ENCODE peak calls at places on chromosomes 3 and 15, in four cellular contexts. G, D, I and T are unnamed samples.
A peak's percentile ranks its signal among the peaks of the same experiment; 100 is the strongest.

GRCh38 chr15:52278636-52279367 is 16.8 kb downstream of the MYO5C start:
- DNase-seq in D (no peak), G (no peak), I (no peak), T (no peak)

GRCh38 chr3:113249111-113249510 is 37.8 kb downstream of the BOC start:
- DNase-seq in G (no peak), I (no peak), D (no peak), T (no peak)

GRCh38 chr15:40334941-40335795 is 5.6 kb downstream of the CCDC9B start:
- DNase-seq in I (peak; percentile 23), G (no peak), D (no peak), T (no peak)

GRCh38 chr15:101064795-101065569 is 145.8 kb downstream of the LRRK1 start:
- DNase-seq in D (no peak), I (peak; percentile 5), G (no peak), T (no peak)

GRCh38 chr15:81336568-81336967 is 12.6 kb upstream of the STARD5 start:
- DNase-seq in G (peak; percentile 25), D (peak; percentile 39), I (no peak), T (no peak)

GRCh38 chr3:113468536-113468935 is 27.2 kb upstream of the CFAP44 start:
- DNase-seq in D (no peak), G (no peak), I (no peak), T (no peak)

GRCh38 chr15:91515188-91515754 is 338.2 kb upstream of the SLCO3A1 start:
- DNase-seq in I (no peak), G (no peak), D (peak; percentile 57), T (peak; percentile 30)

GRCh38 chr3:53630547-53630946 is 136.1 kb downstream of the CACNA1D start:
- DNase-seq in I (no peak), D (no peak), G (no peak), T (no peak)

GRCh38 chr3:115040673-115041286 is 106.3 kb downstream of the ZBTB20 start:
- DNase-seq in D (peak; percentile 66), I (peak; percentile 20), G (peak; percentile 8), T (peak; percentile 45)

GRCh38 chr15:67433495-67434099 is 87.3 kb upstream of the C15orf61 start:
- DNase-seq in I (peak; percentile 37), G (no peak), D (peak; percentile 48), T (peak; percentile 56)

GRCh38 chr3:120177151-120177550 is 82.9 kb upstream of the GSK3B start:
- DNase-seq in I (no peak), G (no peak), D (peak; percentile 8), T (peak; percentile 86)

GRCh38 chr15:90099072-90099867 is 3.0 kb downstream of the IDH2 start:
- DNase-seq in D (no peak), G (peak; percentile 28), I (peak; percentile 48), T (no peak)

GRCh38 chr3:103002447-103002846 is 567.6 kb downstream of the ZPLD1 start:
- DNase-seq in I (no peak), D (no peak), G (no peak), T (no peak)

GRCh38 chr3:143199998-143200909 is 80.7 kb downstream of the CHST2 start:
- DNase-seq in G (no peak), D (no peak), I (no peak), T (no peak)

DNA sequence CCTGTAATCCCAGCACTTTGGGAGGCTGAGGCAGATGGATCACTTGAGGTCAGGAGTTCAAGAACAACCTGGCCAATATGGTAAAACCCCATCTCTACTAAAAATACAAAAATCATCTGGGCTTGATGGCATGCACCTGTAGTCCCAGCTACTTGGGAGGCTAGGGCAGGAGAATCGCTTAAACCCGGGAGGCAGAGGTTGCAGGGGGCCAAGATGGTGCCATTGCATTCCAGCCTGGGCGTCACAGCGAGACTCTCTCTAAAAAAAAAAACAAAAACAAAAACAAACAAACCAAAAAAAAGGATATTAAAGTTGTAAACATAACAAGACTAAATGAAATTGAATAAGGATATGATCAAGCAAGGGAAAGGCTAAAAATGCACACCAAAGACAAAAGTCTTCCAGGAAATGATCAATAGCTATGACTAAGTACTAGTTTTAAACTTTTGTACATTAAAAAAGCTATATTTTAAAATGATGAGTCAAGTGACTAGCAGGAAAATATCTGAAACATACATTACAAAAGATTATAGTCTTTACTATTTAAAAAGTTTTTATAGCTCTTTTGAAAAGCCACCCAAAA is 28.6 kb downstream of the KLHL6 start:
- DNase-seq in I (no peak), G (no peak), D (no peak), T (no peak)
- H3K4me3 ChIP-seq in I (no peak overlapping the region), G (no peak overlapping the region), D (no peak overlapping the region), T (no peak overlapping the region)

GRCh38 chr3:11717301-11717700 is 73.6 kb upstream of the VGLL4 start:
- DNase-seq in I (no peak), D (no peak), G (no peak), T (peak; percentile 27)
- H3K4me1 ChIP-seq in I (peaks cover 29% of the 10 kb centered on the region), D (peaks cover 21% of the 10 kb centered on the region), G (peaks cover 5% of the 10 kb centered on the region), T (peaks cover 27% of the 10 kb centered on the region)

DNA sequence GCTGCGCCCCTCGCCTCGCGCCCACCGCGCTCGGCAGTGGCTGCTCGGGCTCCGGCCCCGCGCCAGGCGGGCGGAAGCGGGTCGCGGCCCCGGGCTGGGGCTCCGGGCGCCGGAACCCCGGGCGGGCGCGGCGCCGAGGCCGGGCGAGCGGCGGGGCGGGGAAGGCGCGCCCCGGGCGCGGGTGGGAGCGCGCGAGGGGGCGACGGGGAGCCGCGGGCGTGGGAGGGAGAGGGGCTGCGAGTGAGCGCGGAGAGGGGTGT is 467 bp upstream of the IGF2BP2 start:
- DNase-seq in G (no peak), D (no peak), I (no peak), T (no peak)
- H3K27ac ChIP-seq in G (no peak overlapping the region), D (peak overlapping the region; percentile 94), I (peak overlapping the region; percentile 87), T (no peak overlapping the region)

GRCh38 chr3:195540526-195540925 is 2.6 kb downstream of the PPP1R2 start:
- DNase-seq in I (no peak), D (no peak), G (no peak), T (no peak)
- H3K4me3 ChIP-seq in I (no peak overlapping the region), D (no peak overlapping the region), G (peak overlapping the region; percentile 85), T (no peak overlapping the region)

DNA sequence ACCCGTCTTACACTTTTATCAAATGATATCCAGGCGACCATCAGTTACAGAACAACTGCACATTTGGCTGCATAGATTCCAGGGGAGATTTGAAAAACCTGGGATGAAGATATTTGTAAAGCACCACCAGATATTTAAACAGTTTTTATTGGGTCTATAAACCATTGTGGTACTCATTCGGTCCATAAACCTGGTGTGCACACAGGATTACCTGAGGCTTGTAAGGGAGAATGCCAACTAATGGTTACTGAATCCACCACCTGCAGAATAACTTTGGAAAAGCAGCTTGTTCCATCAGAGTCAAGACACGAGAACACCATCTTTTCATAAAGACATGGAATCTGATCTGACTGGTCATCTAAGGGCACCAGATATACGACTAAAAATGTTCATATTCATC is 80.6 kb downstream of the P3H2 start:
- DNase-seq in G (no peak), D (no peak), I (no peak), T (no peak)
- H3K4me1 ChIP-seq in G (no peaks in the 10 kb centered on the region), D (no peaks in the 10 kb centered on the region), I (peaks cover 25% of the 10 kb centered on the region), T (peaks cover 33% of the 10 kb centered on the region)

GRCh38 chr3:105367406-105368213 is 901 bp downstream of the ALCAM start:
- DNase-seq in D (peak; percentile 38), G (peak; percentile 65), I (peak; percentile 84), T (peak; percentile 62)
- H3K27ac ChIP-seq in D (peak overlapping the region; percentile 88), G (peak overlapping the region; percentile 85), I (peak overlapping the region; percentile 89), T (peak overlapping the region; percentile 84)

GRCh38 chr3:31847760-31848159 is 133.3 kb downstream of the OSBPL10 start:
- DNase-seq in D (no peak), G (no peak), I (no peak), T (no peak)
- H3K4me3 ChIP-seq in D (no peak overlapping the region), G (no peak overlapping the region), I (no peak overlapping the region), T (no peak overlapping the region)

GRCh38 chr3:31573460-31573779 is 40.7 kb downstream of the STT3B start:
- DNase-seq in I (no peak), G (no peak), D (no peak), T (no peak)

GRCh38 chr3:31576521-31576920 is 43.8 kb downstream of the STT3B start:
- DNase-seq in D (no peak), I (no peak), G (no peak), T (no peak)

GRCh38 chr3:31571325-31571724 is 38.6 kb downstream of the STT3B start:
- DNase-seq in D (no peak), I (no peak), G (no peak), T (no peak)

GRCh38 chr3:31575448-31575847 is 42.7 kb downstream of the STT3B start:
- DNase-seq in G (no peak), D (no peak), I (no peak), T (no peak)

DNA sequence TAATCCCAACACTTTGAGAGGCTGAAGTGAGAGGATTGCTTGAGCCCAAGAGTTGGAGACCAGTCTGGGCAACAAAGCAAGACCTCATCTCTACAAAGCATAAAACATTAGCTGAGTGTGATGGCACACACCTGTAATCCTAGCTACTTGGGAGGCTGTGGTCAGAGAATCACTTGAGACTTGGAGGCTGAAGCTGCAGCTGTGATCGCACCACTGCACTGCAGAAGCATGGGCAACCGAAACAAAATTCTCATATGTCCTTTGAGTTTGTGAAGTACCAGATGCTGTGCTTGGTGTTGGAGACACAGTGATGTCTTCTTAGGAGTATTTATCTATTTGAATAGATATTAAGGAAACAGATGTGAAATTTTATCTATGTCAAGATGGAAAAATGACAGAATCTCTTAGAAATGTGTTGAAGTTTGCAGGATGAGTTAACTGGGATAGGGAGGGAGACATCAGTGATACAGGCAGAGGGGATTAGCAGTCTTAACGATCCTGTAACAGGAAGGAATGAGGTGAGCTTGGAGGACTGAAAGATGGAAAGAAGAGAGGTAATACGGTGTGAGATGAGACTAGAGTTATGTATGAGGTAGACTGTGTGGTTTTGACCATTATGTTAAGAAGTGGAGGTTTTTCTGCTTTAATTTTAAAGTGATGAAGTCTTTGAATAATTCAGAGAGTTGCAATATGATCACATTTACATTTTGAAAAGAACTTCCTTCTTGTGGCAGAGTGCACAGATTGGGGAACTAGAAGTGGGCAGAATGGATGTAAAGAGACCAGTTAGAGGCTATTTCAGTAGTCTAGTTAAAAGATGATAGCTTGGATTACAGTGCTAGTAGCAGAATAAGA is 40.1 kb downstream of the STT3B start:
- DNase-seq in G (no peak), I (no peak), D (no peak), T (no peak)
- H3K4me1 ChIP-seq in G (peaks cover 75% of the 10 kb centered on the region), I (peaks cover 5% of the 10 kb centered on the region), D (peaks cover 4% of the 10 kb centered on the region), T (no peaks in the 10 kb centered on the region)